ENCODE peak calls at places on chromosomes 12 and 14, in ten cellular contexts. O is heart left ventricle, X is body of pancreas, S is lower leg skin, L is GM12891, D is IMR-90, T is uterus, W is endothelial cell of umbilical vein, Z is GM12878, U is HCT116. B is an unnamed sample.

GRCh38 chr12:81080431-81080983 is 2.6 kb downstream of the ACSS3 start:
- DNase-seq in O (no peak), X (no peak), S (no peak), L (no peak), D (peak), T (no peak), W (no peak), Z (no peak), U (no peak), B (no peak)

GRCh38 chr12:77940566-77940965 is 109.9 kb downstream of the NAV3 start:
- DNase-seq in O (no peak), X (no peak), S (no peak), L (no peak), D (peak), T (no peak), W (no peak), Z (no peak), U (no peak), B (no peak)

GRCh38 chr12:103169-103981 is 36.8 kb downstream of the IQSEC3 start:
- DNase-seq in O (no peak), X (no peak), S (no peak), L (no peak), D (no peak), T (no peak), W (no peak), Z (no peak), U (peak), B (no peak)

GRCh38 chr12:44227601-44228000 is 391.7 kb downstream of the TMEM117 start:
- DNase-seq in O (no peak), X (no peak), S (no peak), L (no peak), D (peak), T (no peak), W (no peak), Z (no peak), U (no peak), B (no peak)

GRCh38 chr14:58772061-58772604 is 134.4 kb downstream of the DACT1 start:
- DNase-seq in O (no peak), X (no peak), S (no peak), L (no peak), D (no peak), T (no peak), W (no peak), Z (no peak), U (no peak), B (no peak)

GRCh38 chr12:8734873-8735381 is 37.1 kb downstream of the RIMKLB start:
- DNase-seq in O (no peak), X (no peak), S (no peak), L (no peak), D (peak), T (no peak), W (no peak), Z (no peak), U (no peak), B (no peak)

GRCh38 chr12:105922670-105923102 is 216.1 kb downstream of the NUAK1 start:
- DNase-seq in O (peak), X (no peak), S (no peak), L (no peak), D (peak), T (no peak), W (peak), Z (no peak), U (no peak), B (peak)

GRCh38 chr14:100328495-100329163 is 5.5 kb downstream of the SLC25A47 start:
- DNase-seq in O (no peak), X (peak), S (no peak), L (no peak), D (no peak), T (no peak), W (no peak), Z (no peak), U (no peak), B (no peak)

GRCh38 chr12:27101290-27101689 is 18.9 kb upstream of the C12orf71 start:
- DNase-seq in O (no peak), X (no peak), S (no peak), L (no peak), D (peak), T (no peak), W (peak), Z (no peak), U (no peak), B (no peak)

GRCh38 chr12:108854055-108854452 is 3.3 kb downstream of the SSH1 start:
- DNase-seq in O (peak), X (no peak), S (no peak), L (no peak), D (peak), T (peak), W (no peak), Z (peak), U (no peak), B (no peak)

GRCh38 chr12:4119157-4119761 is 154.3 kb upstream of the CCND2 start:
- DNase-seq in O (no peak), X (no peak), S (peak), L (peak), D (no peak), T (no peak), W (no peak), Z (peak), U (no peak), B (no peak)

GRCh38 chr14:102819790-102820330 is 42.6 kb downstream of the TRAF3 start:
- DNase-seq in O (no peak), X (no peak), S (peak), L (no peak), D (peak), T (no peak), W (no peak), Z (no peak), U (no peak), B (no peak)

DNA sequence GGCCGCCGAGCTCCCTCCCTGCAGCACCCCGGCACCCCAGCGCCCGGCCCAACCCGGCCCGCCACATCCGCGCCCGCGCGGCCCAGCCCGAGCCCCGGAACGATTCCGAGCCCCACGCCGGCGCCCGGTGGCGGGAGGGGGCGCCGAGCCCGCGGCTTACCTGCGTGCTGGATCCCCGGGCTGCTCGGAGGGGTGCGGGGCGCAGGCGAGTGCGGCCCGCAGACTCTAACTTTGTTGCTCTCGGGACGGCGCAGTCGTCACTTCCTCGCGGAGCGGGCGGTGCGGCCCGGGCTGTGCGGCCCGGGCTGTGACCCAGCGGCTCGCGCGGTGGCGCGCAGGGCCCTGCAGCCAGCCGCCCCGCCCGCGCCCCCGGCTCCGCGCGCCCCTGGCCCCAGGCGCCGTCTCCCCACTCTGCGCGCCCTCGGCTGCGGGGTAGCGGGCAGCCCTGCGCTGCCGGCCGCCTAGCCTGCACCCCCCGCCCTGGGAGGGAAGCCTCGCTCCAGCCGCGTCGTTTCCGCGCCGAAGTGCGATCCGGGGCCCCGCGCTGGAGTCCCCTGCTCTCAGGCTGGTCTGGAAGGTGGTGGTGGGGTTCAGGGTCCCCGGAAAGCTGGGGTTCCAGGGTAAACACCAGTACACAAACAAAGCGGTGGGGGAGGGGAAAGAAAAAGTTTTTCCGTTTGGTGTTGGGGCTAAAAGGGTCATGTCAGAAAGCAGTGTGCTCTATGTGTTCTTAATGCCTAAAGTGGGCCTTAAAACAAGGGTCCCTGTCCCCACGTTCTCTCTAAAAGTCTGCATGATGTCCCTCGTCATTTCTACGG is 64.5 kb upstream of the PTGR2 start:
- DNase-seq in O (peak), X (peak), S (peak), L (no peak), D (peak), T (peak), W (peak), Z (no peak), U (no peak), B (no peak)
- TF ChIP-seq POLR2A in O (peak), X (peak), S (no peak), L (peak), D (no peak), T (no peak), W (no peak), Z (peak), U (no peak), B (peak)

GRCh38 chr12:32946504-32947131 is 50.0 kb upstream of the PKP2 start:
- DNase-seq in O (no peak), X (no peak), S (no peak), L (no peak), D (no peak), T (no peak), W (no peak), Z (no peak), U (no peak), B (no peak)
- TF ChIP-seq POLR2A in O (no peak), X (no peak), S (no peak), L (no peak), D (no peak), T (no peak), W (no peak), Z (no peak), U (no peak), B (no peak)

DNA sequence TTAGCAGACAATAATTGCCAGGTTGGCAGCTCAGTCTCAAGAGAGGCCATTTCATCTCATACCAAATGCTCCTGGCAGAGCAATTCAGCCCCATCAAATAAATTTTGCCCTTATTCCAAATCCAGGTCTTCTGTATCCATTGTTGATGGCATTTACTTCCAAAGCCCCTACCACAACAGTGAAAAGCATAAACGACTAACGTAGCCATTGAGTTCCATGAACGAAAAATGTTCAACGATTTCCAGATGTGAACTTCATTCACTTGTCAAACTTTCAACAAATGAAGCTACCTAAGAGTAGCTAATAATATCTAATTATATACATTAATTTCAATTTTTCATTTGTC is 3.0 kb upstream of the GCN1 start:
- DNase-seq in O (no peak), X (no peak), S (no peak), L (no peak), D (no peak), T (no peak), W (no peak), Z (no peak), U (no peak), B (no peak)
- TF ChIP-seq POLR2A in O (no peak), X (no peak), S (no peak), L (no peak), D (peak), T (no peak), W (no peak), Z (no peak), U (no peak), B (no peak)

GRCh38 chr12:25194211-25194610 is 749 bp downstream of the DNAI7 start:
- DNase-seq in O (no peak), X (no peak), S (no peak), L (no peak), D (no peak), T (no peak), W (peak), Z (no peak), U (no peak), B (no peak)

GRCh38 chr12:25200703-25201102 is 5.7 kb downstream of the ETFRF1 start:
- DNase-seq in O (no peak), X (no peak), S (no peak), L (no peak), D (peak), T (no peak), W (peak), Z (no peak), U (no peak), B (no peak)

GRCh38 chr12:25194722-25195055 is 271 bp downstream of the DNAI7 start:
- DNase-seq in O (no peak), X (no peak), S (no peak), L (no peak), D (no peak), T (no peak), W (no peak), Z (no peak), U (no peak), B (no peak)

GRCh38 chr12:25197608-25198007 is 2.6 kb downstream of the ETFRF1 start:
- DNase-seq in O (no peak), X (no peak), S (no peak), L (no peak), D (no peak), T (no peak), W (no peak), Z (no peak), U (no peak), B (no peak)

DNA sequence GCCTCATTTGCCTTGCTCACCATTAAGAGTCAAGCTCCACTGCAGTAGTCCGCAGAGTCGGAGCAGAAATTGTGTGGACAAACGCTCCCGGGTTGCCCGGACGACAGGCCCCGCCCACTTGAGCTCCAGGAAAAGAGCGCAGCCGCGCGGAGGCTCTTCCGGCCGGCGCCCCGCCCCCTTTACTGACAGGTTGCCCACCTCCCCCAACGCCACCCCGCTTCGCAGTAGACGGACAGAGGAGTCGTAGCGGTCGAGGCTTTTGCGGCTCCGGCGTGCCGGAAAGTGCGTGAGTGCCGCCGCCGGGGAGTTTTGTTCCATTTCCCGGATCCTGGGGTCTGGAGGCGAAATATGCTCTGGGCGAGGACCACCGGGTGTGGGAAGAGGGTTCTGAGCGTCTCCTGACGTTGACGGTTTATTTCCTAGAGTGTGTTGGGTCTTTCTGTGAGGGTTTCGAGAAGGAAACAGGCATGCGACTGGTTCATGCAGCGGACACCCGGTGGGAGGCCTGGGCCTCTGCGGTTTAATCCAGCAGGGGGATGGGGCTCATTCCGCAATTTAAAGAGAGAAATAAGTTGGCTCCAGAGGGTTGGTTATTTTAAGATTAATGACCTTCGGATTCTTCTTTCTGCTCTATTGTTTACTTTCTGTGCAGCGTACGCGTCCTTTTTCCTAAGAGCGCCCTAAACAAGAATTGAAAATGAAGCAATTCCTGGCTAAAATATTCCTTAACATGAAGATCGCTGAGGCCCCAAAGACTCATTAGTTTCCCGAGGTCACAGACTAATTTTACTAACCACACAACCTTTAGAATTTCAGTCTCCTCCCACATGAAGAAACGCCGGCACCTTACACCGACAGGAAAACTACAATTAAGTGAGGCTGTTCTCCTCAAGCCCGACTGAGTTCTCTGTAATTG is at the start of the genes DNAI7 and ETFRF1:
- DNase-seq in O (peak), X (peak), S (peak), L (peak), D (peak), T (peak), W (peak), Z (peak), U (peak), B (peak)
- TF ChIP-seq POLR2A in O (peak), X (peak), S (no peak), L (peak), D (peak), T (peak), W (peak), Z (peak), U (peak), B (peak)

GRCh38 chr14:103871596-103872480 is 24.5 kb upstream of the PPP1R13B start:
- DNase-seq in O (peak), X (peak), S (no peak), L (peak), D (no peak), T (peak), W (no peak), Z (peak), U (no peak), B (no peak)
- TF ChIP-seq POLR2A in O (peak), X (no peak), S (no peak), L (no peak), D (no peak), T (no peak), W (no peak), Z (peak), U (no peak), B (no peak)

GRCh38 chr12:127145929-127146789 is 1120.8 kb upstream of the TMEM132C start:
- DNase-seq in O (peak), X (peak), S (peak), L (no peak), D (peak), T (peak), W (no peak), Z (no peak), U (peak), B (no peak)
- TF ChIP-seq POLR2A in O (peak), X (no peak), S (no peak), L (no peak), D (no peak), T (no peak), W (no peak), Z (no peak), U (no peak), B (peak)

B was measured in H54.